ENCODE peak calls at places on chromosome 2, in nine cellular contexts. One of them, this sample, is unnamed.

GRCh38 chr2:127721311-127721977 is 20.1 kb downstream of the SFT2D3 start:
- DNase-seq in astrocyte of the spinal cord: peak; percentile 15
- DNase-seq in fibroblast of the aortic adventitia: no peak
- DNase-seq in heart left ventricle: no peak
- DNase-seq in HL-60: no peak
- DNase-seq in heart right ventricle: no peak
- DNase-seq in ovary: no peak
- DNase-seq in mesothelial cell of epicardium: no peak
- DNase-seq in lower leg skin: no peak
- DNase-seq in this sample: no peak

GRCh38 chr2:240467149-240467642 is 31.7 kb downstream of the GPC1 start:
- DNase-seq in astrocyte of the spinal cord: no peak
- DNase-seq in fibroblast of the aortic adventitia: no peak
- DNase-seq in heart left ventricle: peak; percentile 22
- DNase-seq in HL-60: no peak
- DNase-seq in heart right ventricle: no peak
- DNase-seq in ovary: peak; percentile 25
- DNase-seq in mesothelial cell of epicardium: no peak
- DNase-seq in lower leg skin: peak; percentile 83
- DNase-seq in this sample: peak; percentile 77

GRCh38 chr2:189302274-189302948 is 122.8 kb upstream of the COL5A2 start:
- DNase-seq in astrocyte of the spinal cord: no peak
- DNase-seq in fibroblast of the aortic adventitia: no peak
- DNase-seq in heart left ventricle: no peak
- DNase-seq in HL-60: no peak
- DNase-seq in heart right ventricle: no peak
- DNase-seq in ovary: no peak
- DNase-seq in mesothelial cell of epicardium: no peak
- DNase-seq in lower leg skin: no peak
- DNase-seq in this sample: no peak

GRCh38 chr2:110983130-110983529 is 137.6 kb upstream of the BCL2L11 start:
- DNase-seq in astrocyte of the spinal cord: no peak
- DNase-seq in fibroblast of the aortic adventitia: no peak
- DNase-seq in heart left ventricle: no peak
- DNase-seq in HL-60: peak; percentile 52
- DNase-seq in heart right ventricle: no peak
- DNase-seq in ovary: no peak
- DNase-seq in mesothelial cell of epicardium: no peak
- DNase-seq in lower leg skin: no peak
- DNase-seq in this sample: no peak

GRCh38 chr2:156434461-156435291 is 1.5 kb upstream of the GPD2 start:
- DNase-seq in astrocyte of the spinal cord: peak; percentile 35
- DNase-seq in fibroblast of the aortic adventitia: peak; percentile 35
- DNase-seq in heart left ventricle: no peak
- DNase-seq in HL-60: no peak
- DNase-seq in heart right ventricle: no peak
- DNase-seq in ovary: no peak
- DNase-seq in mesothelial cell of epicardium: no peak
- DNase-seq in lower leg skin: no peak
- DNase-seq in this sample: no peak

GRCh38 chr2:231955758-231956472 is 5.6 kb upstream of the DIS3L2 start:
- DNase-seq in astrocyte of the spinal cord: no peak
- DNase-seq in fibroblast of the aortic adventitia: no peak
- DNase-seq in heart left ventricle: no peak
- DNase-seq in HL-60: no peak
- DNase-seq in heart right ventricle: no peak
- DNase-seq in ovary: no peak
- DNase-seq in mesothelial cell of epicardium: no peak
- DNase-seq in lower leg skin: peak; percentile 32
- DNase-seq in this sample: no peak

GRCh38 chr2:166831930-166832329 is 56.4 kb upstream of the XIRP2 start:
- DNase-seq in astrocyte of the spinal cord: no peak
- DNase-seq in fibroblast of the aortic adventitia: no peak
- DNase-seq in heart left ventricle: no peak
- DNase-seq in HL-60: no peak
- DNase-seq in heart right ventricle: no peak
- DNase-seq in ovary: no peak
- DNase-seq in mesothelial cell of epicardium: no peak
- DNase-seq in lower leg skin: no peak
- DNase-seq in this sample: no peak

GRCh38 chr2:172701250-172701649 is 34.4 kb upstream of the RAPGEF4 start:
- DNase-seq in astrocyte of the spinal cord: peak; percentile 76
- DNase-seq in fibroblast of the aortic adventitia: peak; percentile 66
- DNase-seq in heart left ventricle: no peak
- DNase-seq in HL-60: no peak
- DNase-seq in heart right ventricle: no peak
- DNase-seq in ovary: no peak
- DNase-seq in mesothelial cell of epicardium: no peak
- DNase-seq in lower leg skin: no peak
- DNase-seq in this sample: no peak

GRCh38 chr2:529425-529824 is 147.8 kb downstream of the TMEM18 start:
- DNase-seq in astrocyte of the spinal cord: peak; percentile 30
- DNase-seq in fibroblast of the aortic adventitia: peak; percentile 15
- DNase-seq in heart left ventricle: no peak
- DNase-seq in HL-60: no peak
- DNase-seq in heart right ventricle: no peak
- DNase-seq in ovary: no peak
- DNase-seq in mesothelial cell of epicardium: no peak
- DNase-seq in lower leg skin: no peak
- DNase-seq in this sample: no peak

GRCh38 chr2:102126169-102126568 is 16.4 kb upstream of the IL1R1 start:
- DNase-seq in astrocyte of the spinal cord: no peak
- DNase-seq in fibroblast of the aortic adventitia: no peak
- DNase-seq in heart left ventricle: no peak
- DNase-seq in HL-60: no peak
- DNase-seq in heart right ventricle: no peak
- DNase-seq in ovary: no peak
- DNase-seq in mesothelial cell of epicardium: no peak
- DNase-seq in lower leg skin: no peak
- DNase-seq in this sample: no peak

GRCh38 chr2:173881886-173882285 is 83.3 kb downstream of the SP3 start:
- DNase-seq in astrocyte of the spinal cord: no peak
- DNase-seq in fibroblast of the aortic adventitia: no peak
- DNase-seq in heart left ventricle: no peak
- DNase-seq in HL-60: no peak
- DNase-seq in heart right ventricle: no peak
- DNase-seq in ovary: no peak
- DNase-seq in mesothelial cell of epicardium: no peak
- DNase-seq in lower leg skin: no peak
- DNase-seq in this sample: no peak

GRCh38 chr2:144183744-144184143 is 336.2 kb downstream of the ZEB2 start:
- DNase-seq in astrocyte of the spinal cord: no peak
- DNase-seq in fibroblast of the aortic adventitia: no peak
- DNase-seq in heart left ventricle: no peak
- DNase-seq in HL-60: no peak
- DNase-seq in heart right ventricle: no peak
- DNase-seq in ovary: no peak
- DNase-seq in mesothelial cell of epicardium: no peak
- DNase-seq in lower leg skin: no peak
- DNase-seq in this sample: no peak

GRCh38 chr2:162244559-162245031 is 1.4 kb upstream of the FAP start:
- DNase-seq in astrocyte of the spinal cord: peak; percentile 92
- DNase-seq in fibroblast of the aortic adventitia: peak; percentile 93
- DNase-seq in heart left ventricle: peak; percentile 27
- DNase-seq in HL-60: no peak
- DNase-seq in heart right ventricle: no peak
- DNase-seq in ovary: no peak
- DNase-seq in mesothelial cell of epicardium: no peak
- DNase-seq in lower leg skin: peak; percentile 87
- DNase-seq in this sample: no peak

GRCh38 chr2:151774506-151774905 is 40.2 kb upstream of the NEB start:
- DNase-seq in astrocyte of the spinal cord: peak; percentile 78
- DNase-seq in fibroblast of the aortic adventitia: peak; percentile 74
- DNase-seq in heart left ventricle: no peak
- DNase-seq in HL-60: no peak
- DNase-seq in heart right ventricle: no peak
- DNase-seq in ovary: no peak
- DNase-seq in mesothelial cell of epicardium: no peak
- DNase-seq in lower leg skin: no peak
- DNase-seq in this sample: no peak

GRCh38 chr2:37903009-37903408 is 22.1 kb upstream of the RMDN2 start:
- DNase-seq in astrocyte of the spinal cord: no peak
- DNase-seq in fibroblast of the aortic adventitia: no peak
- DNase-seq in heart left ventricle: no peak
- DNase-seq in HL-60: no peak
- DNase-seq in heart right ventricle: no peak
- DNase-seq in ovary: no peak
- DNase-seq in mesothelial cell of epicardium: no peak
- DNase-seq in lower leg skin: no peak
- DNase-seq in this sample: no peak

GRCh38 chr2:109151519-109151918 is 22.5 kb downstream of the SH3RF3 start:
- DNase-seq in astrocyte of the spinal cord: no peak
- DNase-seq in fibroblast of the aortic adventitia: no peak
- DNase-seq in heart left ventricle: no peak
- DNase-seq in HL-60: no peak
- DNase-seq in heart right ventricle: no peak
- DNase-seq in ovary: no peak
- DNase-seq in mesothelial cell of epicardium: no peak
- DNase-seq in lower leg skin: no peak
- DNase-seq in this sample: no peak

GRCh38 chr2:180416553-180417113 is 409.5 kb upstream of the CWC22 start:
- DNase-seq in astrocyte of the spinal cord: no peak
- DNase-seq in fibroblast of the aortic adventitia: no peak
- DNase-seq in heart left ventricle: no peak
- DNase-seq in HL-60: no peak
- DNase-seq in heart right ventricle: no peak
- DNase-seq in ovary: no peak
- DNase-seq in mesothelial cell of epicardium: no peak
- DNase-seq in lower leg skin: no peak
- DNase-seq in this sample: no peak

GRCh38 chr2:69962986-69963730 is 1.7 kb upstream of the ASPRV1 start:
- DNase-seq in astrocyte of the spinal cord: no peak
- DNase-seq in fibroblast of the aortic adventitia: no peak
- DNase-seq in heart left ventricle: no peak
- DNase-seq in HL-60: no peak
- DNase-seq in heart right ventricle: no peak
- DNase-seq in ovary: no peak
- DNase-seq in mesothelial cell of epicardium: no peak
- DNase-seq in lower leg skin: no peak
- DNase-seq in this sample: no peak

GRCh38 chr2:201402651-201403573 is 45.8 kb upstream of the FLACC1 start:
- DNase-seq in astrocyte of the spinal cord: peak; percentile 47
- DNase-seq in fibroblast of the aortic adventitia: peak; percentile 40
- DNase-seq in heart left ventricle: no peak
- DNase-seq in HL-60: no peak
- DNase-seq in heart right ventricle: no peak
- DNase-seq in ovary: no peak
- DNase-seq in mesothelial cell of epicardium: no peak
- DNase-seq in lower leg skin: no peak
- DNase-seq in this sample: no peak

DNA sequence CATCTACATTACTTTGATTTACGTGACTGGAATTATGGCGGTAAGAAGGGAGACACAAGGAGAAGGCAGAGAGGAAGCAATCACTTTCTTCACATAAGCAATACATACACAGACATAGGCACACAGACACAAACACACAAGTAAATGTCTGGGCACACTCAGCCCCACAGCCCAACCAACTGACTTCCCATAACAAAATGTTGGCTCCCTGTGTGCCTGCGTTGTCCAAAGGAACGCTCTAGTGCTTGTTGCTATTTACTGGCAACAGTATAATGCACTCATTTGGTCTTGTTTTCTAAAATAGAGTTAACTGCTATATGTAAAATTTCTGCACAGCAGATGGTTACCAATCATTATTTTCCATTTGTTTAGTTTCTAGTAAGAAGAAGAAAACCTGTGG is 16.5 kb downstream of the FIGN start:
- DNase-seq in astrocyte of the spinal cord: no peak
- DNase-seq in fibroblast of the aortic adventitia: no peak
- DNase-seq in heart left ventricle: no peak
- DNase-seq in HL-60: no peak
- DNase-seq in heart right ventricle: no peak
- DNase-seq in ovary: no peak
- DNase-seq in mesothelial cell of epicardium: no peak
- DNase-seq in lower leg skin: no peak
- DNase-seq in this sample: no peak
- TF ChIP-seq CTCF in astrocyte of the spinal cord: no peak
- TF ChIP-seq CTCF in fibroblast of the aortic adventitia: no peak
- TF ChIP-seq CTCF in heart left ventricle: no peak
- TF ChIP-seq CTCF in HL-60: no peak
- TF ChIP-seq CTCF in heart right ventricle: no peak
- TF ChIP-seq CTCF in ovary: no peak
- TF ChIP-seq CTCF in mesothelial cell of epicardium: no peak
- TF ChIP-seq CTCF in lower leg skin: no peak
- TF ChIP-seq CTCF in this sample: no peak

GRCh38 chr2:97748397-97748796 is 35.0 kb downstream of the ZAP70 start:
- DNase-seq in astrocyte of the spinal cord: no peak
- DNase-seq in fibroblast of the aortic adventitia: no peak
- DNase-seq in heart left ventricle: peak; percentile 63
- DNase-seq in HL-60: peak; percentile 79
- DNase-seq in heart right ventricle: peak; percentile 59
- DNase-seq in ovary: no peak
- DNase-seq in mesothelial cell of epicardium: no peak
- DNase-seq in lower leg skin: peak; percentile 77
- DNase-seq in this sample: no peak
- TF ChIP-seq CTCF in astrocyte of the spinal cord: peak; percentile 31
- TF ChIP-seq CTCF in fibroblast of the aortic adventitia: peak; percentile 20
- TF ChIP-seq CTCF in heart left ventricle: peak; percentile 35
- TF ChIP-seq CTCF in HL-60: peak; percentile 38
- TF ChIP-seq CTCF in heart right ventricle: peak; percentile 67
- TF ChIP-seq CTCF in ovary: no peak
- TF ChIP-seq CTCF in mesothelial cell of epicardium: no peak
- TF ChIP-seq CTCF in lower leg skin: no peak
- TF ChIP-seq CTCF in this sample: peak; percentile 49

DNA sequence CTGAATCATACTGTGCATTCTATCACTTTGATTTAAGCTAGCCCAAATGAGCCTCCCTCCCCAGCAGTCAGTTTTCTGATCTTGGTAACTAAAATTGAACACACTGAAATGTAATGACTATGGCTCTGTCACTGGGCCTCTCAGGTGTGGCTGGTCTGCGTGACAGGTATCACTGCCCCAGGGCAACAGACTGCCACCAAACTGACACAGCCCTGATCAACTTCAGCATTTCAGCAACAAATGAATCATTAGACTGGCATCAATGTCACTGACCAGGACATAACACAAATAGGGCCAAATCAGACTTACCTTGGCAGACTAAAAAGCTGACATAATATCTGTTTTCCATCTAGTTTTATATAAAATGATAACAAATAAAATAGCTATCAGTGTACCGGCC is 290.8 kb upstream of the CHAC2 start:
- DNase-seq in astrocyte of the spinal cord: no peak
- DNase-seq in fibroblast of the aortic adventitia: no peak
- DNase-seq in heart left ventricle: no peak
- DNase-seq in HL-60: no peak
- DNase-seq in heart right ventricle: no peak
- DNase-seq in ovary: no peak
- DNase-seq in mesothelial cell of epicardium: no peak
- DNase-seq in lower leg skin: no peak
- DNase-seq in this sample: no peak
- TF ChIP-seq CTCF in astrocyte of the spinal cord: no peak
- TF ChIP-seq CTCF in fibroblast of the aortic adventitia: no peak
- TF ChIP-seq CTCF in heart left ventricle: no peak
- TF ChIP-seq CTCF in HL-60: no peak
- TF ChIP-seq CTCF in heart right ventricle: no peak
- TF ChIP-seq CTCF in ovary: no peak
- TF ChIP-seq CTCF in mesothelial cell of epicardium: no peak
- TF ChIP-seq CTCF in lower leg skin: no peak
- TF ChIP-seq CTCF in this sample: no peak

DNA sequence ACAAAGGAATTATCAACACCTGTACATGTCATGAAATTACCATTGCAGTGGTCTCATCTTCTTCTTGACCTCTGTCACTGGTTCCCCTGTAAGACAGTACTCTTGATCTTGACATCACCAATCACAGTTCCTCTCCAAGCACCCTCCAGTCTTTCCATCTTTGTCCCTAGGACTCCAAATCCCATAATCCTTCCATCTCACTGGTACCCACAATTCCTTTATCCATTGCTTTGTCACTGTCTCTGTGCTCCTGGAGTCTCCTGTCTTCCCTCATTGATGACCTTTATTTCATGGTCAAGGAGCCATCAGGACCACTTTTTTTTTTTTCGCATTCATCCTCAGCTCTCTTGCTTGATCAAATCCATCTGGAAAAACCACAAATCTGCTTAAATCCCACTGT is 56.7 kb downstream of the COL4A3 start:
- DNase-seq in astrocyte of the spinal cord: no peak
- DNase-seq in fibroblast of the aortic adventitia: no peak
- DNase-seq in heart left ventricle: no peak
- DNase-seq in HL-60: no peak
- DNase-seq in heart right ventricle: no peak
- DNase-seq in ovary: no peak
- DNase-seq in mesothelial cell of epicardium: no peak
- DNase-seq in lower leg skin: no peak
- DNase-seq in this sample: no peak
- TF ChIP-seq CTCF in astrocyte of the spinal cord: no peak
- TF ChIP-seq CTCF in fibroblast of the aortic adventitia: no peak
- TF ChIP-seq CTCF in heart left ventricle: no peak
- TF ChIP-seq CTCF in HL-60: no peak
- TF ChIP-seq CTCF in heart right ventricle: no peak
- TF ChIP-seq CTCF in ovary: no peak
- TF ChIP-seq CTCF in mesothelial cell of epicardium: no peak
- TF ChIP-seq CTCF in lower leg skin: no peak
- TF ChIP-seq CTCF in this sample: no peak